ENCODE peak calls at places on chromosomes 6 and 20, in nine cellular contexts. R, G, F, L, A, B, T, U and S are unnamed samples.

GRCh38 chr20:60694763-60695162 is 557.3 kb upstream of the CDH4 start:
- DNase-seq in R (no peak), G (no peak), F (no peak), L (no peak), A (no peak), B (peak; percentile 68), T (peak; percentile 5), U (peak; percentile 47), S (no peak)

GRCh38 chr20:63423751-63424150 is 48.7 kb downstream of the KCNQ2 start:
- DNase-seq in R (no peak), G (no peak), F (no peak), L (no peak), A (no peak), B (no peak), T (no peak), U (no peak), S (no peak)

GRCh38 chr6:26553739-26554668 is 15.8 kb downstream of the HMGN4 start:
- DNase-seq in R (peak; percentile 83), G (no peak), F (peak; percentile 62), L (peak; percentile 82), A (peak; percentile 81), B (peak; percentile 95), T (peak; percentile 93), U (peak; percentile 92), S (peak; percentile 95)

GRCh38 chr6:136771306-136771705 is 21.0 kb downstream of the MAP3K5 start:
- DNase-seq in R (no peak), G (no peak), F (no peak), L (no peak), A (no peak), B (no peak), T (no peak), U (no peak), S (no peak)

GRCh38 chr20:16966276-16966880 is 218.2 kb downstream of the OTOR start:
- DNase-seq in R (no peak), G (no peak), F (no peak), L (no peak), A (no peak), B (no peak), T (no peak), U (peak; percentile 5), S (no peak)

GRCh38 chr6:14070457-14070856 is 47.1 kb upstream of the CD83 start:
- DNase-seq in R (no peak), G (no peak), F (no peak), L (no peak), A (no peak), B (no peak), T (peak; percentile 51), U (no peak), S (no peak)

GRCh38 chr6:20409427-20409971 is 7.8 kb downstream of the E2F3 start:
- DNase-seq in R (no peak), G (peak; percentile 75), F (no peak), L (no peak), A (no peak), B (no peak), T (no peak), U (no peak), S (no peak)

GRCh38 chr20:21378259-21378658 is 19.1 kb downstream of the NKX2-4 start:
- DNase-seq in R (no peak), G (no peak), F (no peak), L (no peak), A (no peak), B (no peak), T (no peak), U (no peak), S (no peak)

GRCh38 chr20:56575157-56575556 is 42.1 kb downstream of the FAM209B start:
- DNase-seq in R (no peak), G (no peak), F (no peak), L (no peak), A (no peak), B (no peak), T (no peak), U (no peak), S (no peak)

GRCh38 chr6:116111552-116112528 is 11.2 kb downstream of the NT5DC1 start:
- DNase-seq in R (no peak), G (no peak), F (peak; percentile 43), L (peak; percentile 37), A (peak; percentile 49), B (peak; percentile 61), T (peak; percentile 42), U (peak; percentile 44), S (peak; percentile 64)

GRCh38 chr6:137864812-137865508 is 2.1 kb upstream of the TNFAIP3 start:
- DNase-seq in R (no peak), G (no peak), F (no peak), L (no peak), A (no peak), B (no peak), T (no peak), U (no peak), S (no peak)

GRCh38 chr6:112827793-112828192 is 480.7 kb downstream of the RFPL4B start:
- DNase-seq in R (no peak), G (peak; percentile 62), F (no peak), L (no peak), A (no peak), B (peak; percentile 35), T (no peak), U (no peak), S (no peak)

GRCh38 chr20:49052334-49052733 is 6.2 kb downstream of the CSE1L start:
- DNase-seq in R (no peak), G (no peak), F (no peak), L (no peak), A (no peak), B (peak; percentile 8), T (no peak), U (peak; percentile 27), S (no peak)

GRCh38 chr20:35018578-35019371 is 63.1 kb downstream of the MYH7B start:
- DNase-seq in R (no peak), G (no peak), F (no peak), L (no peak), A (no peak), B (peak; percentile 32), T (no peak), U (no peak), S (no peak)

GRCh38 chr6:49551126-49551865 is 828 bp downstream of the C6orf141 start:
- DNase-seq in R (peak; percentile 67), G (no peak), F (no peak), L (peak; percentile 38), A (no peak), B (peak; percentile 32), T (no peak), U (no peak), S (peak; percentile 34)

GRCh38 chr20:8454137-8454712 is 322.2 kb downstream of the PLCB1 start:
- DNase-seq in R (peak; percentile 9), G (peak; percentile 17), F (no peak), L (peak; percentile 10), A (peak; percentile 41), B (peak; percentile 97), T (peak; percentile 88), U (peak; percentile 97), S (peak; percentile 81)

GRCh38 chr20:7728373-7728772 is 211.9 kb downstream of the HAO1 start:
- DNase-seq in R (no peak), G (no peak), F (no peak), L (no peak), A (no peak), B (peak; percentile 72), T (no peak), U (no peak), S (peak; percentile 50)

GRCh38 chr6:31113861-31114539 is 600 bp upstream of the PSORS1C1 start:
- DNase-seq in R (no peak), G (no peak), F (no peak), L (peak; percentile 26), A (no peak), B (peak; percentile 91), T (peak; percentile 62), U (peak; percentile 24), S (no peak)

GRCh38 chr6:123288649-123289048 is 292.6 kb downstream of the CLVS2 start:
- DNase-seq in R (no peak), G (no peak), F (no peak), L (no peak), A (no peak), B (no peak), T (no peak), U (no peak), S (no peak)

GRCh38 chr6:42281570-42281969 is 63.9 kb upstream of the MRPS10 start:
- DNase-seq in R (no peak), G (no peak), F (no peak), L (no peak), A (no peak), B (no peak), T (no peak), U (no peak), S (no peak)

GRCh38 chr6:42279144-42279781 is 61.6 kb upstream of the MRPS10 start:
- DNase-seq in R (no peak), G (no peak), F (no peak), L (peak; percentile 66), A (no peak), B (peak; percentile 72), T (peak; percentile 79), U (peak; percentile 71), S (peak; percentile 79)

GRCh38 chr6:42281016-42281533 is 63.4 kb upstream of the MRPS10 start:
- DNase-seq in R (no peak), G (no peak), F (no peak), L (no peak), A (no peak), B (no peak), T (no peak), U (no peak), S (no peak)

GRCh38 chr6:42278131-42278853 is 60.6 kb upstream of the MRPS10 start:
- DNase-seq in R (no peak), G (no peak), F (no peak), L (no peak), A (no peak), B (no peak), T (no peak), U (no peak), S (no peak)

GRCh38 chr6:42279966-42280629 is 62.4 kb upstream of the MRPS10 start:
- DNase-seq in R (no peak), G (no peak), F (no peak), L (no peak), A (no peak), B (peak; percentile 35), T (peak; percentile 53), U (peak; percentile 59), S (peak; percentile 80)
- H3K27ac ChIP-seq in R (no peak overlapping the region), G (no peak overlapping the region), F (no peak overlapping the region), L (peak overlapping the region; percentile 33), A (no peak overlapping the region), B (no peak overlapping the region), T (peak overlapping the region; percentile 65), U (peak overlapping the region; percentile 38), S (peak overlapping the region; percentile 89)

GRCh38 chr6:131377112-131377511 is 195.9 kb upstream of the ARG1 start:
- DNase-seq in R (no peak), G (no peak), F (no peak), L (no peak), A (no peak), B (no peak), T (no peak), U (no peak), S (no peak)
- H3K4me1 ChIP-seq in R (no peaks in the 10 kb centered on the region), G (no peaks in the 10 kb centered on the region), F (no peaks in the 10 kb centered on the region), L (no peaks in the 10 kb centered on the region), A (no peaks in the 10 kb centered on the region), B (peaks cover 22% of the 10 kb centered on the region), T (no peaks in the 10 kb centered on the region), U (no peaks in the 10 kb centered on the region), S (no peaks in the 10 kb centered on the region)

GRCh38 chr20:47314647-47315338 is 41.7 kb downstream of the ZMYND8 start:
- DNase-seq in R (no peak), G (no peak), F (no peak), L (no peak), A (no peak), B (no peak), T (no peak), U (no peak), S (no peak)
- H3K4me2 ChIP-seq in R (no peak overlapping the region), G (no peak overlapping the region), F (no peak overlapping the region), L (peak overlapping the region; percentile 19), A (peak overlapping the region; percentile 88), B (peak overlapping the region; percentile 74), T (no peak overlapping the region), U (no peak overlapping the region), S (peak overlapping the region; percentile 54)

GRCh38 chr6:169189686-169190085 is 64.0 kb downstream of the THBS2 start:
- DNase-seq in R (no peak), G (no peak), F (no peak), L (no peak), A (no peak), B (no peak), T (no peak), U (peak; percentile 26), S (no peak)
- H3K27ac ChIP-seq in R (no peak overlapping the region), G (no peak overlapping the region), F (no peak overlapping the region), L (no peak overlapping the region), A (no peak overlapping the region), B (peak overlapping the region; percentile 88), T (peak overlapping the region; percentile 35), U (peak overlapping the region; percentile 70), S (no peak overlapping the region)